ENCODE peak calls at places on chromosomes 1 and 21, in eight cellular contexts. G is posterior cingulate gyrus; I is activated CD4-positive, alpha-beta T cell treated with anti-CD3 and anti-CD28 coated beads for 36 hours; N is progenitor cell of endocrine pancreas; K is GM04503; Z is effector CD4-positive, alpha-beta T cell; P is astrocyte; H is choroid plexus epithelial cell. S is an unnamed sample.

GRCh38 chr21:41873005-41873404 is 6.1 kb downstream of the PRDM15 start:
- DNase-seq in P (no peak), G (no peak), Z (no peak), I (no peak), N (no peak), K (no peak), H (no peak), S (no peak)

GRCh38 chr21:15005391-15005790 is 59.4 kb downstream of the NRIP1 start:
- DNase-seq in P (no peak), I (peak; percentile 24), K (no peak), H (peak; percentile 71), Z (peak; percentile 3), G (no peak), N (no peak), S (peak; percentile 38)

GRCh38 chr21:40049031-40049958 is 182.1 kb downstream of the PCP4 start:
- DNase-seq in N (no peak), P (peak; percentile 79), H (no peak), K (no peak), Z (no peak), I (peak; percentile 13), G (no peak), S (peak; percentile 11)

GRCh38 chr1:53572061-53572801 is 113.0 kb downstream of the DMRTB1 start:
- DNase-seq in P (peak; percentile 48), I (peak; percentile 11), Z (no peak), N (no peak), G (no peak), K (peak; percentile 62), H (peak; percentile 58), S (peak; percentile 73)

GRCh38 chr1:113138778-113139177 is 65.8 kb downstream of the LRIG2 start:
- DNase-seq in G (no peak), H (no peak), K (no peak), I (no peak), Z (no peak), N (no peak), P (no peak), S (no peak)

GRCh38 chr1:182616130-182617074 is 12.2 kb upstream of the RGS16 start:
- DNase-seq in K (no peak), H (peak; percentile 93), Z (peak; percentile 83), I (peak; percentile 92), P (peak; percentile 49), N (no peak), G (no peak), S (peak; percentile 25)

GRCh38 chr1:118979754-118980270 is 8.3 kb downstream of the TBX15 start:
- DNase-seq in H (no peak), N (no peak), Z (no peak), I (no peak), P (no peak), K (no peak), G (no peak), S (no peak)

GRCh38 chr1:33169290-33170055 is 12.4 kb downstream of the TRIM62 start:
- DNase-seq in K (no peak), N (no peak), Z (no peak), I (no peak), G (no peak), H (peak; percentile 67), P (peak; percentile 40), S (peak; percentile 35)

GRCh38 chr1:24236170-24237045 is 49.3 kb upstream of the IFNLR1 start:
- DNase-seq in H (peak; percentile 61), G (no peak), I (peak; percentile 82), Z (no peak), P (peak; percentile 75), N (no peak), K (peak; percentile 25), S (peak; percentile 47)

GRCh38 chr1:17181785-17182464 is 23.0 kb upstream of the PADI1 start:
- DNase-seq in G (no peak), K (no peak), Z (no peak), I (no peak), H (no peak), P (no peak), N (no peak), S (no peak)

GRCh38 chr1:201517631-201518030 is 10.7 kb upstream of the CSRP1 start:
- DNase-seq in H (no peak), N (no peak), P (no peak), K (no peak), I (no peak), G (no peak), Z (no peak), S (no peak)

GRCh38 chr1:6918286-6918907 is 133.1 kb downstream of the CAMTA1 start:
- DNase-seq in K (no peak), Z (no peak), H (no peak), I (no peak), N (no peak), G (no peak), P (peak; percentile 72), S (no peak)

GRCh38 chr1:3939242-3940080 is 39.4 kb upstream of the C1orf174 start:
- DNase-seq in P (no peak), G (peak; percentile 77), K (no peak), H (no peak), N (no peak), I (no peak), Z (no peak), S (no peak)

GRCh38 chr21:35127851-35128250 is 78.7 kb upstream of the RUNX1 start:
- DNase-seq in N (no peak), I (no peak), P (peak; percentile 27), K (no peak), H (no peak), G (no peak), Z (no peak), S (no peak)